ENCODE peak calls at places on chromosome 6, in eight cellular contexts. U is T-helper 17 cell, K is activated gamma-delta T cell treated with Interleukin-2 at 50 U/mL for 16 hours, E is anterior cingulate cortex, X is hypothalamus, V is GM10248, D is ACHN, B is H54. N is an unnamed sample.

GRCh38 chr6:106184629-106185028 is 98.5 kb downstream of the PRDM1 start:
- DNase-seq in U (no peak), X (no peak), D (no peak), V (no peak), B (no peak), E (no peak), K (no peak), N (no peak)

GRCh38 chr6:136723780-136724179 is 68.5 kb downstream of the MAP3K5 start:
- DNase-seq in X (peak), E (no peak), D (peak), U (no peak), K (peak), B (no peak), V (no peak), N (no peak)

GRCh38 chr6:157604816-157605215 is 218.2 kb upstream of the SNX9 start:
- DNase-seq in D (no peak), V (no peak), X (peak), E (no peak), K (no peak), U (no peak), B (no peak), N (no peak)

GRCh38 chr6:144286503-144287393 is 1.6 kb downstream of the UTRN start:
- DNase-seq in X (peak), V (peak), K (peak), B (peak), U (no peak), D (peak), E (no peak), N (peak)

GRCh38 chr6:27502508-27503435 is 29.9 kb upstream of the ZNF184 start:
- DNase-seq in V (peak), U (peak), K (peak), B (no peak), E (no peak), D (peak), X (peak), N (peak)

GRCh38 chr6:149856256-149856994 is 7.7 kb downstream of the LRP11 start:
- DNase-seq in X (no peak), U (no peak), K (no peak), B (no peak), E (no peak), D (no peak), V (no peak), N (no peak)

GRCh38 chr6:168815229-168815628 is 374.2 kb downstream of the SMOC2 start:
- DNase-seq in U (no peak), X (no peak), V (no peak), E (no peak), K (no peak), B (no peak), D (peak), N (no peak)

GRCh38 chr6:32942555-32942954 is 1.7 kb upstream of the HLA-DMB start:
- DNase-seq in D (no peak), V (no peak), B (no peak), E (no peak), K (no peak), U (no peak), X (no peak), N (no peak)

GRCh38 chr6:148850936-148851335 is 104.1 kb downstream of the UST start:
- DNase-seq in D (no peak), B (no peak), U (no peak), X (no peak), K (no peak), V (no peak), E (no peak), N (no peak)

GRCh38 chr6:111105578-111105977 is 18.3 kb downstream of the SLC16A10 start:
- DNase-seq in V (no peak), E (no peak), X (no peak), K (peak), U (no peak), B (no peak), D (peak), N (peak)

GRCh38 chr6:75065524-75065923 is 140.3 kb downstream of the COL12A1 start:
- DNase-seq in D (peak), U (no peak), B (no peak), X (no peak), V (no peak), K (no peak), E (no peak), N (no peak)

GRCh38 chr6:13989424-13990144 is 64.8 kb downstream of the RNF182 start:
- DNase-seq in U (no peak), E (no peak), K (no peak), V (no peak), D (no peak), X (no peak), B (no peak), N (no peak)

GRCh38 chr6:42745083-42745637 is 743 bp downstream of the TBCC start:
- DNase-seq in X (peak), E (no peak), D (peak), U (peak), K (peak), B (no peak), V (no peak), N (peak)

GRCh38 chr6:44495036-44495901 is 107.8 kb downstream of the CDC5L start:
- DNase-seq in B (no peak), U (no peak), K (no peak), V (no peak), E (no peak), D (no peak), X (no peak), N (no peak)

GRCh38 chr6:100101656-100102055 is 107.6 kb upstream of the MCHR2 start:
- DNase-seq in B (no peak), K (no peak), X (no peak), E (no peak), D (no peak), V (no peak), U (no peak), N (no peak)

GRCh38 chr6:16168858-16169257 is 40.0 kb downstream of the MYLIP start:
- DNase-seq in V (no peak), U (no peak), B (no peak), D (peak), X (peak), K (no peak), E (no peak), N (no peak)

GRCh38 chr6:164749126-164749758 is 560.2 kb downstream of the C6orf118 start:
- DNase-seq in D (no peak), V (no peak), K (no peak), B (no peak), X (no peak), U (no peak), E (no peak), N (no peak)

N was measured in gastrocnemius medialis.